ENCODE peak calls at places on chromosomes 1 and 21, in four cellular contexts. Q, V, K and F are unnamed samples.

GRCh38 chr1:1547011-1547410 is 6.6 kb upstream of the TMEM240 start:
- DNase-seq in Q (no peak), K (no peak), V (no peak), F (no peak)

GRCh38 chr1:236348071-236348470 is 46.0 kb upstream of the EDARADD start:
- DNase-seq in Q (no peak), K (no peak), V (no peak), F (no peak)

GRCh38 chr1:6033986-6034749 is 11.5 kb upstream of the KCNAB2 start:
- DNase-seq in V (peak), Q (no peak), K (no peak), F (no peak)

GRCh38 chr1:208203127-208203847 is 40.9 kb downstream of the PLXNA2 start:
- DNase-seq in K (no peak), V (peak), Q (peak), F (peak)

GRCh38 chr1:237016626-237017025 is 12.4 kb upstream of the MT1HL1 start:
- DNase-seq in Q (no peak), K (no peak), V (no peak), F (no peak)

GRCh38 chr1:169724168-169724567 is 9.7 kb downstream of the SELE start:
- DNase-seq in K (no peak), V (no peak), Q (no peak), F (no peak)

GRCh38 chr1:93722081-93723031 is 40.7 kb upstream of the BCAR3 start:
- DNase-seq in Q (no peak), V (no peak), K (no peak), F (no peak)

GRCh38 chr1:39076127-39076798 is 50.1 kb downstream of the NDUFS5 start:
- DNase-seq in K (no peak), V (peak), Q (peak), F (no peak)

GRCh38 chr1:180229483-180230415 is at the start of gene LHX4:
- DNase-seq in Q (no peak), K (no peak), V (peak), F (no peak)

GRCh38 chr1:8472668-8473067 is 154.8 kb downstream of the SLC45A1 start:
- DNase-seq in Q (no peak), K (no peak), V (no peak), F (no peak)

GRCh38 chr1:47533176-47534039 is 95.6 kb downstream of the FOXD2 start:
- DNase-seq in V (peak), K (peak), Q (peak), F (no peak)

GRCh38 chr1:93735722-93736121 is 54.1 kb upstream of the BCAR3 start:
- DNase-seq in K (peak), V (peak), Q (peak), F (peak)

GRCh38 chr1:194028002-194028401 is 841.6 kb upstream of the B3GALT2 start:
- DNase-seq in K (no peak), Q (no peak), V (peak), F (no peak)

GRCh38 chr1:21783679-21784603 is 992 bp upstream of the USP48 start:
- DNase-seq in Q (peak), K (peak), V (peak), F (no peak)

GRCh38 chr1:54794401-54795099 is 6.6 kb downstream of the TTC22 start:
- DNase-seq in Q (no peak), V (peak), K (no peak), F (peak)

GRCh38 chr1:218079379-218079778 is 205.7 kb upstream of the RRP15 start:
- DNase-seq in V (no peak), K (no peak), Q (no peak), F (no peak)

GRCh38 chr1:227770812-227771211 is 35.6 kb downstream of the SNAP47 start:
- DNase-seq in V (no peak), Q (no peak), K (no peak), F (no peak)

GRCh38 chr1:180247061-180247460 is 17.0 kb downstream of the LHX4 start:
- DNase-seq in K (no peak), Q (no peak), V (no peak), F (no peak)

GRCh38 chr1:224783006-224783651 is 146.3 kb upstream of the DNAH14 start:
- DNase-seq in K (no peak), V (no peak), Q (no peak), F (no peak)

GRCh38 chr21:32456497-32456918 is 44.0 kb downstream of the EVA1C start:
- DNase-seq in K (no peak), V (peak), Q (no peak), F (no peak)
- TF ChIP-seq CTCF in K (no peak), V (no peak), Q (no peak), F (no peak)

GRCh38 chr1:72412286-72412685 is 129.9 kb upstream of the NEGR1 start:
- DNase-seq in K (no peak), Q (no peak), V (peak), F (peak)
- TF ChIP-seq CTCF in K (no peak), Q (no peak), V (no peak), F (no peak)

GRCh38 chr1:145720878-145721671 is 1.8 kb downstream of the CD160 start:
- DNase-seq in V (peak), Q (no peak), K (no peak), F (no peak)
- TF ChIP-seq CTCF in V (peak), Q (peak), K (peak), F (peak)

DNA sequence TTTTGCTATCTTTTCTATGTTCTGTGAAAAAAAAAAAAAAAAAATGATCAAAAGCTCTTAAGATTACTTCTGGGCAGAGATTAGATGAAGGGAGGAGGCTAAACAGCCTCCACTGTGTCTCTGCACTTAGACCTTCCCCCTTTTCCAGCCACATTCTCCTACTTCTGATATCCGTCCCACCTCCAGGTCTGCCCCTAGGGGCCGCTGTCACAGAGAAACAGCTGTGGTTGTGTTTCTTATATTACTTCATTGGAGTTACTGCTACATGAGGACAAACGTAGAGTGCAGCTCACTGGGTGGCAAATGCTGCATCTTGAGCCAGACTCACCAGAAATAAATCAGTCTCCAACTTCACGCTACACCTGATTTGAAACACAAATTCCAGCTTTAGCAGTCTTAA is 125.4 kb upstream of the PTBP2 start:
- DNase-seq in V (peak), K (no peak), Q (no peak), F (peak)
- TF ChIP-seq CTCF in V (peak), K (peak), Q (peak), F (peak)

GRCh38 chr21:36156815-36157670 is at the start of gene DOP1B:
- DNase-seq in Q (no peak), K (no peak), V (peak), F (no peak)
- TF ChIP-seq CTCF in Q (no peak), K (no peak), V (no peak), F (no peak)

DNA sequence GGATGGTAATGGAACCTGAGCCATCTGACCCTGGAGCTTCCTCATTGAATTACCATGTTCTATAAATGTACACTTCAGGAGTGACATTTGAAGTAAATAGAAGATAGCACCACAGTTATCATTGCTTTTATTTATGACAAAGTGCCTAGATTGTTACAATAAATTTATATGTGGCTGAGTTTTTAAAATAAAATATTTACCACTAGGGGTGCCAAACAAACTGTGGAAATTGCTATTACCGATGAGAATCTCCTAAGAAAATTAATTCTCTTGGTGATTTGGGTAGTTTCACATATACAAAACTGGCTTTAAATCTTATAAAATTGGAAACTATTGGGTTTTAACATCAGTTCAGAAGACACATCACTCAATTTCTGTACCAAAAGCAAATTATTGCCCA is 1.4 kb upstream of the TNR start:
- DNase-seq in Q (no peak), K (no peak), V (no peak), F (no peak)
- TF ChIP-seq CTCF in Q (no peak), K (no peak), V (no peak), F (peak)

DNA sequence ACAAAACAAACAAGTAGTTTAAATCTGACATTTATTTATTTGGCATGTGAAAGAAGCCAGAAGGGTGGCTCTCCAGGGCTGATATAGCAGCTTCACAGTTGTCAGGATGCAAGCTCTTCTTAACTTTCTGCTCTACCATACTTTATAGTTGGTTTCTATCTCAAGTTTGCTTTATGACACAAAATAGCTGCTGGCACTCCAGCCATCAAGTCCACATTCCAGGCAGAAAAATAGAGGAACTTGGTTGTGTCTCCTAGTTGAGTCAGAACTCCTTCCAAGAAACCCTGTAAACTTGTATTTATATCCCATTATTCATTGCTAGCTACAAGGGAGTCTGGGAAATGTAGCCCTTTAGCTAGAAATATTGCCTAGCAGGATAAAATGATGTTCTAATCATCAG is 24.0 kb upstream of the STUM start:
- DNase-seq in V (no peak), Q (no peak), K (no peak), F (no peak)
- TF ChIP-seq CTCF in V (no peak), Q (no peak), K (no peak), F (no peak)